ENCODE peak calls at places on chromosomes 3 and 15, in five cellular contexts. One of them, this sample, is unnamed.

GRCh38 chr3:127690823-127691452 is 18.2 kb downstream of the ABTB1 start:
- DNase-seq in GM12878: no peak
- DNase-seq in K562: no peak
- DNase-seq in HepG2: peak; percentile 59
- DNase-seq in SK-N-SH: peak; percentile 73
- DNase-seq in this sample: peak; percentile 43

GRCh38 chr3:44339181-44339741 is 695 bp downstream of the TCAIM start:
- DNase-seq in GM12878: no peak
- DNase-seq in K562: no peak
- DNase-seq in HepG2: no peak
- DNase-seq in SK-N-SH: no peak
- DNase-seq in this sample: no peak

GRCh38 chr3:112273536-112273935 is 20.5 kb downstream of the SLC9C1 start:
- DNase-seq in GM12878: no peak
- DNase-seq in K562: no peak
- DNase-seq in HepG2: no peak
- DNase-seq in SK-N-SH: no peak
- DNase-seq in this sample: no peak

GRCh38 chr3:138195491-138195890 is 8.4 kb downstream of the ARMC8 start:
- DNase-seq in GM12878: no peak
- DNase-seq in K562: no peak
- DNase-seq in HepG2: no peak
- DNase-seq in SK-N-SH: no peak
- DNase-seq in this sample: no peak

GRCh38 chr3:14019459-14019858 is 105.2 kb downstream of the CHCHD4 start:
- DNase-seq in GM12878: no peak
- DNase-seq in K562: no peak
- DNase-seq in HepG2: no peak
- DNase-seq in SK-N-SH: no peak
- DNase-seq in this sample: no peak

GRCh38 chr15:84836859-84837258 is 19.7 kb downstream of the ALPK3 start:
- DNase-seq in GM12878: no peak
- DNase-seq in K562: no peak
- DNase-seq in HepG2: no peak
- DNase-seq in SK-N-SH: no peak
- DNase-seq in this sample: no peak

GRCh38 chr3:71589132-71589531 is 5.6 kb upstream of the FOXP1 start:
- DNase-seq in GM12878: no peak
- DNase-seq in K562: no peak
- DNase-seq in HepG2: no peak
- DNase-seq in SK-N-SH: no peak
- DNase-seq in this sample: no peak

GRCh38 chr3:50269460-50269859 is 513 bp downstream of the SEMA3B start:
- DNase-seq in GM12878: no peak
- DNase-seq in K562: no peak
- DNase-seq in HepG2: no peak
- DNase-seq in SK-N-SH: no peak
- DNase-seq in this sample: no peak

GRCh38 chr3:8596706-8597514 is 47.7 kb downstream of the SSUH2 start:
- DNase-seq in GM12878: no peak
- DNase-seq in K562: no peak
- DNase-seq in HepG2: no peak
- DNase-seq in SK-N-SH: no peak
- DNase-seq in this sample: no peak

GRCh38 chr3:33401781-33402180 is 38.4 kb downstream of the UBP1 start:
- DNase-seq in GM12878: no peak
- DNase-seq in K562: no peak
- DNase-seq in HepG2: no peak
- DNase-seq in SK-N-SH: no peak
- DNase-seq in this sample: no peak

GRCh38 chr3:195548046-195548445 is 4.9 kb upstream of the PPP1R2 start:
- DNase-seq in GM12878: no peak
- DNase-seq in K562: no peak
- DNase-seq in HepG2: no peak
- DNase-seq in SK-N-SH: no peak
- DNase-seq in this sample: no peak

GRCh38 chr3:134754768-134755559 is 40.1 kb upstream of the EPHB1 start:
- DNase-seq in GM12878: no peak
- DNase-seq in K562: peak; percentile 58
- DNase-seq in HepG2: peak; percentile 29
- DNase-seq in SK-N-SH: peak; percentile 48
- DNase-seq in this sample: peak; percentile 10

GRCh38 chr15:61518191-61518950 is 289.3 kb upstream of the RORA start:
- DNase-seq in GM12878: no peak
- DNase-seq in K562: no peak
- DNase-seq in HepG2: no peak
- DNase-seq in SK-N-SH: no peak
- DNase-seq in this sample: no peak

GRCh38 chr3:32910954-32911353 is 40.5 kb upstream of the CCR4 start:
- DNase-seq in GM12878: no peak
- DNase-seq in K562: no peak
- DNase-seq in HepG2: no peak
- DNase-seq in SK-N-SH: no peak
- DNase-seq in this sample: no peak

GRCh38 chr3:157530637-157531300 is 27.6 kb upstream of the VEPH1 start:
- DNase-seq in GM12878: no peak
- DNase-seq in K562: no peak
- DNase-seq in HepG2: no peak
- DNase-seq in SK-N-SH: no peak
- DNase-seq in this sample: no peak

GRCh38 chr3:59726279-59726678 is 676.5 kb upstream of the CFAP20DC start:
- DNase-seq in GM12878: no peak
- DNase-seq in K562: no peak
- DNase-seq in HepG2: no peak
- DNase-seq in SK-N-SH: no peak
- DNase-seq in this sample: no peak

GRCh38 chr3:89656388-89656787 is 549.0 kb downstream of the EPHA3 start:
- DNase-seq in GM12878: no peak
- DNase-seq in K562: no peak
- DNase-seq in HepG2: no peak
- DNase-seq in SK-N-SH: no peak
- DNase-seq in this sample: no peak

DNA sequence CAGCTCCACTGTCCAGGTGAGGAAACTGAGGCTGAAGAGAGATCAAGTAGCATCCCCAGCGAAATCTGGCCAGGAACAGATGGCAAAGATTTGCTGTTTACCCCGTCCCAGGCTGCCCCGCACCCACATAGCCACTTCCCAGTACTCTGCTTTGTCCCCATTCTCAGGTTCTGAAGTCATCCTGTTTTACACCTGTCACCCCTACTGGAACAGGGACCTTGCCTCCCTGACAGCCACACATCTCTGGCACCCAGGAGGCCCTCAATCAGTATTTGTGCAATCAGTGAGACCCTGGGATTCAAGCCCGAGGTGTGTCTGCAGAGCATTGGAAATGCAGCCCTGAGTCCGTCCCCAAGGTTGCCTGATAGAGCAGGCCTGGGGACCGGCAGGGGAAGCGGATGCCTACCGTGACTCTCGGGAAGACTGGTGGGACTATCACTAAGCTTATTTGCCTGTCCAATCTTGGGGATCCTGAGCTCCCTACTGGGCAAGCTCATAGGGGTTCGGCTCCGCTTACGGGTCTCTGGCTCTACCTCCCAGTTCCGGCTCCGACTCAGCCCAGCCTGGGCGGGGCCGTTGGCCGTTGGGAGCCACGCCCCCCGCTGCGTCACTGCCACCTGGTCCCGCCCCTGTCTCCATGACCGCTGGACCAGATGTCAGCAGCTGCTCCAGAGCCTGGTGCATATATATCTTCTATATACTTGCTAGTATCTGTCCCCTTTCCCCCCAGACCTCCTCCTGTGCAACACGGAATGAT is 17.5 kb upstream of the FANCD2 start:
- DNase-seq in GM12878: no peak
- DNase-seq in K562: peak; percentile 87
- DNase-seq in HepG2: peak; percentile 58
- DNase-seq in SK-N-SH: peak; percentile 91
- DNase-seq in this sample: no peak
- TF ChIP-seq ZBTB33 in GM12878: no peak
- TF ChIP-seq ZBTB33 in K562: no peak
- TF ChIP-seq ZBTB33 in HepG2: no peak
- TF ChIP-seq ZBTB33 in SK-N-SH: no peak
- TF ChIP-seq ZBTB33 in this sample: no peak

DNA sequence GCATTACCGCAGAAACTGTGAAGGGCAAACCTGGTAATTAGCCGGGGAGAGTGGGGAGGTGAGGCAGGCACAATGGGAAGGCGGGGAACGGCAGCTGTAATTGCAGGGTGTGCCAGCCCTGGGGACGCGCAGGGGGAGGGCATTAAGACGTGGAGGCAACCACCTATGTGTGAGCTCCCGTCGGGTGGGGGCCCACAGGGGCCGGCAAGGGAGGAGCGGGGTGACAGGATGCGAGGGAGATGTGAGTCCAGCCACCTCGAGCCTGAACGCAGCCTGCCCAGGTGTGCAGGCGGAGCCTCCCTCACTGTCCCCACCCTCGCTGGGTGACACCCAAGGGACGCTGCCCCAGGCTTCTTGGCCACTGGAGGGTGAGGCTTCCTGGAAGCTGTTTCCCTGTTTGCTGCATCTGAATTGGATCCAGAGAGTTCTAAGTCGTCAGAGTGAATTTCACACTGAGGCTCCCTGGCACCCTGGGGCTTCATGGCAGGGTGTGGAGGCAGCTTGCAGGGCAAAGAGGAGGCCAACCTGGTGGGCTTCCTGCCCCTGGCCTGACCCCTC is 130.6 kb upstream of the MEF2A start:
- DNase-seq in GM12878: no peak
- DNase-seq in K562: no peak
- DNase-seq in HepG2: no peak
- DNase-seq in SK-N-SH: no peak
- DNase-seq in this sample: no peak
- TF ChIP-seq SIN3A in GM12878: no peak
- TF ChIP-seq SIN3A in K562: no peak
- TF ChIP-seq SIN3A in HepG2: no peak
- TF ChIP-seq SIN3A in SK-N-SH: no peak
- TF ChIP-seq SIN3A in this sample: no peak

GRCh38 chr15:101313041-101313761 is 18.2 kb upstream of the SNRPA1 start:
- DNase-seq in GM12878: no peak
- DNase-seq in K562: no peak
- DNase-seq in HepG2: no peak
- DNase-seq in SK-N-SH: no peak
- DNase-seq in this sample: no peak

GRCh38 chr15:101315736-101316135 is 20.7 kb upstream of the SNRPA1 start:
- DNase-seq in GM12878: no peak
- DNase-seq in K562: no peak
- DNase-seq in HepG2: no peak
- DNase-seq in SK-N-SH: no peak
- DNase-seq in this sample: no peak

GRCh38 chr15:101316529-101316928 is 21.5 kb upstream of the SNRPA1 start:
- DNase-seq in GM12878: no peak
- DNase-seq in K562: no peak
- DNase-seq in HepG2: no peak
- DNase-seq in SK-N-SH: no peak
- DNase-seq in this sample: no peak

GRCh38 chr15:101314301-101314700 is 19.3 kb upstream of the SNRPA1 start:
- DNase-seq in GM12878: no peak
- DNase-seq in K562: no peak
- DNase-seq in HepG2: no peak
- DNase-seq in SK-N-SH: no peak
- DNase-seq in this sample: no peak

GRCh38 chr15:101314726-101315125 is 19.7 kb upstream of the SNRPA1 start:
- DNase-seq in GM12878: no peak
- DNase-seq in K562: no peak
- DNase-seq in HepG2: no peak
- DNase-seq in SK-N-SH: no peak
- DNase-seq in this sample: no peak
- TF ChIP-seq ZBTB33 in GM12878: no peak
- TF ChIP-seq ZBTB33 in K562: no peak
- TF ChIP-seq ZBTB33 in HepG2: no peak
- TF ChIP-seq ZBTB33 in SK-N-SH: no peak
- TF ChIP-seq ZBTB33 in this sample: no peak

GRCh38 chr15:63277044-63277892 is at the start of gene APH1B:
- DNase-seq in GM12878: no peak
- DNase-seq in K562: peak; percentile 96
- DNase-seq in HepG2: peak; percentile 31
- DNase-seq in SK-N-SH: peak; percentile 96
- DNase-seq in this sample: no peak
- TF ChIP-seq SIN3A in GM12878: peak; percentile 22
- TF ChIP-seq SIN3A in K562: peak; percentile 71
- TF ChIP-seq SIN3A in HepG2: no peak
- TF ChIP-seq SIN3A in SK-N-SH: no peak
- TF ChIP-seq SIN3A in this sample: no peak

DNA sequence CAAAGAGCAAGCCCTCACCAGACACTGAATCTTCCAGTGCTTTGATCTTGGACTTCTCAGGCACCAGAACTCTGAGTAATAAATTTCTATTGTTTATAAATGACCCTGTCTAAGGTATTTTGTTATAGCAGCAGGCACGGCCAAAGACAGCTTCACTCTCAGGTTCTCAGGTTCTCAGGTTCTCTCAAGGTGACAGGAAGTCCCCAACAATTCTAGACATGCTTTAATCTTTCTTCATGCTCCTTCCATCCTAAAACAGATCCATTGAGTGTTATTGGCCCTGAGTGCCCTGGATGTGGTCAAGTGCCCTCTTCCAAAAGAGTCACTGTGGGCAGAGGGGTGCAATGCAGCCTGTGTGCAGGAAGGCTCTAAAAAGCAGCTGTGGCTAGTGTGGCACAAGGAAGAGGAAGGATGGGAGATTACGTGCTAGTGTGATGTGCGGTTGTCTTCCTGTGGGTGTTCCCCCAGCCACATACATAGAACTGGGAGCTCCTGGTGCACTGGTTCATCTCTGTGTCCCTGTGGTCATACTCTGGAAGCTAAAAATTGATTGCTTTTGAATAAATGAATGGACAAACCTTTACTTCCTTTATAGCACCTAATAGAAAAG is 11.0 kb upstream of the RAB7A start:
- DNase-seq in GM12878: no peak
- DNase-seq in K562: no peak
- DNase-seq in HepG2: no peak
- DNase-seq in SK-N-SH: no peak
- DNase-seq in this sample: no peak
- TF ChIP-seq ZBTB33 in GM12878: no peak
- TF ChIP-seq ZBTB33 in K562: no peak
- TF ChIP-seq ZBTB33 in HepG2: no peak
- TF ChIP-seq ZBTB33 in SK-N-SH: no peak
- TF ChIP-seq ZBTB33 in this sample: no peak

GRCh38 chr3:187744169-187745151 is 808 bp downstream of the BCL6 start:
- DNase-seq in GM12878: no peak
- DNase-seq in K562: peak; percentile 41
- DNase-seq in HepG2: no peak
- DNase-seq in SK-N-SH: peak; percentile 61
- DNase-seq in this sample: no peak
- TF ChIP-seq SIN3A in GM12878: no peak
- TF ChIP-seq SIN3A in K562: peak; percentile 13
- TF ChIP-seq SIN3A in HepG2: peak; percentile 16
- TF ChIP-seq SIN3A in SK-N-SH: no peak
- TF ChIP-seq SIN3A in this sample: no peak

GRCh38 chr3:141410861-141411771 is 42.8 kb downstream of the ZBTB38 start:
- DNase-seq in GM12878: no peak
- DNase-seq in K562: no peak
- DNase-seq in HepG2: no peak
- DNase-seq in SK-N-SH: no peak
- DNase-seq in this sample: no peak
- TF ChIP-seq ZBTB33 in GM12878: no peak
- TF ChIP-seq ZBTB33 in K562: no peak
- TF ChIP-seq ZBTB33 in HepG2: no peak
- TF ChIP-seq ZBTB33 in SK-N-SH: no peak
- TF ChIP-seq ZBTB33 in this sample: no peak

This sample was measured in HCT116.